ENCODE peak calls at places on chromosomes 7 and 10, in five cellular contexts. One of them, this sample, is unnamed.

GRCh38 chr10:62839595-62839994 is 23.4 kb upstream of the EGR2 start:
- DNase-seq in lower leg skin: no peak
- DNase-seq in spleen: no peak
- DNase-seq in stomach: no peak
- DNase-seq in tibial nerve: no peak
- DNase-seq in this sample: no peak

GRCh38 chr10:8336629-8337331 is 282.3 kb downstream of the GATA3 start:
- DNase-seq in stomach: no peak
- DNase-seq in spleen: no peak
- DNase-seq in tibial nerve: no peak
- DNase-seq in lower leg skin: no peak
- DNase-seq in this sample: no peak

GRCh38 chr10:109959571-109960145 is 36.3 kb upstream of the XPNPEP1 start:
- DNase-seq in spleen: no peak
- DNase-seq in stomach: no peak
- DNase-seq in tibial nerve: no peak
- DNase-seq in lower leg skin: no peak
- DNase-seq in this sample: no peak

GRCh38 chr10:101897633-101898032 is 54.0 kb upstream of the KCNIP2 start:
- DNase-seq in spleen: no peak
- DNase-seq in lower leg skin: no peak
- DNase-seq in stomach: peak
- DNase-seq in tibial nerve: no peak
- DNase-seq in this sample: no peak

GRCh38 chr10:10826125-10826524 is 191.5 kb upstream of the CELF2 start:
- DNase-seq in stomach: no peak
- DNase-seq in lower leg skin: no peak
- DNase-seq in spleen: no peak
- DNase-seq in tibial nerve: no peak
- DNase-seq in this sample: no peak

GRCh38 chr7:20797174-20798080 is 10.7 kb upstream of the SP8 start:
- DNase-seq in lower leg skin: peak
- DNase-seq in tibial nerve: no peak
- DNase-seq in spleen: no peak
- DNase-seq in stomach: no peak
- DNase-seq in this sample: peak

GRCh38 chr7:27948856-27949255 is 208.9 kb downstream of the TAX1BP1 start:
- DNase-seq in lower leg skin: no peak
- DNase-seq in spleen: no peak
- DNase-seq in stomach: no peak
- DNase-seq in tibial nerve: no peak
- DNase-seq in this sample: no peak

GRCh38 chr7:127135871-127136485 is 116.8 kb downstream of the GRM8 start:
- DNase-seq in stomach: no peak
- DNase-seq in lower leg skin: no peak
- DNase-seq in spleen: no peak
- DNase-seq in tibial nerve: no peak
- DNase-seq in this sample: no peak

GRCh38 chr7:2242541-2243482 is 786 bp downstream of the NUDT1 start:
- DNase-seq in spleen: no peak
- DNase-seq in lower leg skin: no peak
- DNase-seq in stomach: no peak
- DNase-seq in tibial nerve: no peak
- DNase-seq in this sample: peak

GRCh38 chr10:103491729-103492364 is 1.7 kb upstream of the NEURL1 start:
- DNase-seq in spleen: no peak
- DNase-seq in lower leg skin: no peak
- DNase-seq in tibial nerve: no peak
- DNase-seq in stomach: no peak
- DNase-seq in this sample: no peak

GRCh38 chr7:108002726-108003590 is at the start of gene LAMB1:
- DNase-seq in lower leg skin: peak
- DNase-seq in stomach: peak
- DNase-seq in spleen: peak
- DNase-seq in tibial nerve: peak
- DNase-seq in this sample: no peak

GRCh38 chr7:124784879-124785818 is 19.6 kb upstream of the GPR37 start:
- DNase-seq in stomach: peak
- DNase-seq in tibial nerve: no peak
- DNase-seq in lower leg skin: no peak
- DNase-seq in spleen: no peak
- DNase-seq in this sample: peak

GRCh38 chr7:1025747-1026581 is 18.4 kb upstream of the GPR146 start:
- DNase-seq in spleen: peak
- DNase-seq in stomach: no peak
- DNase-seq in tibial nerve: no peak
- DNase-seq in lower leg skin: no peak
- DNase-seq in this sample: no peak

GRCh38 chr7:2522780-2523433 is 3.3 kb downstream of the LFNG start:
- DNase-seq in tibial nerve: no peak
- DNase-seq in lower leg skin: no peak
- DNase-seq in stomach: no peak
- DNase-seq in spleen: no peak
- DNase-seq in this sample: no peak

GRCh38 chr7:28055161-28055544 is 125.4 kb downstream of the JAZF1 start:
- DNase-seq in tibial nerve: no peak
- DNase-seq in spleen: no peak
- DNase-seq in lower leg skin: no peak
- DNase-seq in stomach: no peak
- DNase-seq in this sample: no peak

GRCh38 chr10:29245476-29245875 is 43.4 kb upstream of the LYZL1 start:
- DNase-seq in spleen: no peak
- DNase-seq in stomach: no peak
- DNase-seq in lower leg skin: no peak
- DNase-seq in tibial nerve: peak
- DNase-seq in this sample: peak

GRCh38 chr10:102628451-102628911 is 15.8 kb upstream of the TRIM8 start:
- DNase-seq in stomach: no peak
- DNase-seq in lower leg skin: no peak
- DNase-seq in tibial nerve: peak
- DNase-seq in spleen: peak
- DNase-seq in this sample: no peak

GRCh38 chr7:151091431-151091830 is 5.2 kb downstream of the AGAP3 start:
- DNase-seq in stomach: no peak
- DNase-seq in tibial nerve: no peak
- DNase-seq in lower leg skin: no peak
- DNase-seq in spleen: no peak
- DNase-seq in this sample: peak

GRCh38 chr7:24786941-24787340 is 29.7 kb upstream of the GSDME start:
- DNase-seq in lower leg skin: peak
- DNase-seq in tibial nerve: no peak
- DNase-seq in stomach: no peak
- DNase-seq in spleen: no peak
- DNase-seq in this sample: peak

GRCh38 chr10:91378061-91378460 is 32.1 kb upstream of the HECTD2 start:
- DNase-seq in stomach: no peak
- DNase-seq in tibial nerve: no peak
- DNase-seq in spleen: no peak
- DNase-seq in lower leg skin: no peak
- DNase-seq in this sample: no peak

GRCh38 chr7:105531797-105532671 is at the start of gene RINT1:
- DNase-seq in stomach: peak
- DNase-seq in spleen: peak
- DNase-seq in lower leg skin: peak
- DNase-seq in tibial nerve: peak
- DNase-seq in this sample: peak

GRCh38 chr10:130372866-130373265 is 236.7 kb downstream of the GLRX3 start:
- DNase-seq in tibial nerve: no peak
- DNase-seq in spleen: no peak
- DNase-seq in stomach: peak
- DNase-seq in lower leg skin: no peak
- DNase-seq in this sample: no peak

GRCh38 chr10:62163024-62163423 is 105.6 kb downstream of the RTKN2 start:
- DNase-seq in lower leg skin: no peak
- DNase-seq in spleen: no peak
- DNase-seq in stomach: no peak
- DNase-seq in tibial nerve: no peak
- DNase-seq in this sample: no peak

GRCh38 chr10:9305018-9305655 is 1250.6 kb downstream of the GATA3 start:
- DNase-seq in stomach: no peak
- DNase-seq in tibial nerve: no peak
- DNase-seq in spleen: no peak
- DNase-seq in lower leg skin: no peak
- DNase-seq in this sample: peak

GRCh38 chr7:35760082-35760770 is 40.6 kb upstream of the SEPTIN7 start:
- DNase-seq in tibial nerve: no peak
- DNase-seq in spleen: no peak
- DNase-seq in lower leg skin: no peak
- DNase-seq in stomach: no peak
- DNase-seq in this sample: no peak

GRCh38 chr10:123635745-123636144 is 30.4 kb upstream of the GPR26 start:
- DNase-seq in lower leg skin: no peak
- DNase-seq in tibial nerve: no peak
- DNase-seq in spleen: no peak
- DNase-seq in stomach: no peak
- DNase-seq in this sample: no peak

DNA sequence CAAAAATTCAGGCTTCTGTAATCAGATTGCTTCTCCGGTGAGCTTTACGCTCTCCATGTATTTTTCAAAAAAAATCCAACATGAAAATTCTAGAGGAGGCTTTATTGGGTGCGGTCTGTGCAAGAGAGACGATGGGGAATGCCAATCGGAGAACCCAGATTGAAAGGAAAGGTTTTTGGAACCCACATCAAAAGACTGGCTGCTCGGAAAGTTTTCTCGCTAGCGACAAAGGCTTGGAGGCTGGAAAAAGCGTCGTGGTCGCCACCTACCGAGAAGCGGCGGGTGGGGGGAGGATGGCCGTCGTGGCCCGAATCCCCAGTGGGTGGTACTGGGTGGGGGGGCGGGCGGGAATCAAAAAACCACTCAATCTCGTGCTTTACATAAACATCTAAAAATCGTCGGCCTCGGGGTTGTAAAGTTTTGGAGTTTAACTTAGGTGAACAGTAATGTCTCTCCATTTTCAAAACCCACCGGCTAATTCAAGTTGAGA is 1.1 kb upstream of the GTF2I start:
- DNase-seq in lower leg skin: no peak
- DNase-seq in stomach: peak
- DNase-seq in spleen: peak
- DNase-seq in tibial nerve: peak
- DNase-seq in this sample: peak
- TF ChIP-seq CTCF in lower leg skin: no peak
- TF ChIP-seq CTCF in stomach: no peak
- TF ChIP-seq CTCF in spleen: no peak
- TF ChIP-seq CTCF in tibial nerve: peak
- TF ChIP-seq CTCF in this sample: no peak

DNA sequence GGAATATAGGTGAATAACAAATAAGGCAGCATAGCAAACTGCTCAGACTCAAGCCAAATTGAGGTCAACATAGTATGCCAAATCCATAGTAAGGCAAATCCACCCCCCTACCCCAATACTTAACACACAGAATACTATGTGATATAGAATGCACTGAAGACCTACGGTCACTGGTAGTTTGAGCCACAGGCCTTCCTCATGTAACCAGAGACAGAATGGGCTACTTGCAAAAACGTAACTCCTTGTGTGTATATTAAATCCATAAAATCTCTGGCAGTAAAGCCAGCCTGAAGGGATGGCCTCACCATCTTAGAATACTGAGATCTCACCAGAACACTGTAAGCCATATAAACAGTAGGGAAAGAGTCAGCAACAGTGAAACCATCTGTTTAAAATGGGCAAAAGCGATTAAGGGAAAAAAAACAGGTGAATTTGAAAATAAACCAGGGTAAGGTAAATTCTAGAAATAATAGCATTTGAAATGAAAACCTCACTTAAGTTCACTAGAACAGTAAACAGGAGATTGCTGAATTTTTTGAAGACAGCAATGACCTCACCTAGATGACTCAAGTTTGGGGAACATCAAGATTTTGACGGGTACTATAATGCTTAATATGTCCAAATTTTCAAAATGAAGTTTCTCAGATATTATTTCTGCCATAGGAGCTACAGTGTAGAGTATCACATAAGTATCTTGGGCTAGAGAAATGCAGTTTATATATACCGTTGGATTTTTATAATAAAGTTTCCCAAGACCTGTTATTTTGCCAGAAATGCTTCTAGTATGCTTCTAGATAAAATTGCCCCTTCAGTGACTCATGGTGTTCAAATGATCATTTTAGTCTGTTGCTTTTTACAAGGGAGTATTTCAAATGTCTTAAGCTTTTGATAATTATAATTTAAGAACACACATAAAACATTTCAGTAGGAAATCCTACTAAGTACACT is 13.9 kb downstream of the HNRNPA2B1 start:
- DNase-seq in lower leg skin: no peak
- DNase-seq in tibial nerve: no peak
- DNase-seq in spleen: no peak
- DNase-seq in stomach: no peak
- DNase-seq in this sample: no peak
- TF ChIP-seq POLR2A in lower leg skin: no peak
- TF ChIP-seq POLR2A in tibial nerve: no peak
- TF ChIP-seq POLR2A in spleen: no peak
- TF ChIP-seq POLR2A in stomach: no peak
- TF ChIP-seq POLR2A in this sample: peak

GRCh38 chr7:104328970-104329825 is 795 bp downstream of the LHFPL3 start:
- DNase-seq in spleen: no peak
- DNase-seq in stomach: no peak
- DNase-seq in lower leg skin: no peak
- DNase-seq in tibial nerve: no peak
- DNase-seq in this sample: no peak
- H3K4me3 ChIP-seq in spleen: peak
- H3K4me3 ChIP-seq in stomach: peak
- H3K4me3 ChIP-seq in lower leg skin: no peak
- H3K4me3 ChIP-seq in tibial nerve: no peak
- H3K4me3 ChIP-seq in this sample: no peak

DNA sequence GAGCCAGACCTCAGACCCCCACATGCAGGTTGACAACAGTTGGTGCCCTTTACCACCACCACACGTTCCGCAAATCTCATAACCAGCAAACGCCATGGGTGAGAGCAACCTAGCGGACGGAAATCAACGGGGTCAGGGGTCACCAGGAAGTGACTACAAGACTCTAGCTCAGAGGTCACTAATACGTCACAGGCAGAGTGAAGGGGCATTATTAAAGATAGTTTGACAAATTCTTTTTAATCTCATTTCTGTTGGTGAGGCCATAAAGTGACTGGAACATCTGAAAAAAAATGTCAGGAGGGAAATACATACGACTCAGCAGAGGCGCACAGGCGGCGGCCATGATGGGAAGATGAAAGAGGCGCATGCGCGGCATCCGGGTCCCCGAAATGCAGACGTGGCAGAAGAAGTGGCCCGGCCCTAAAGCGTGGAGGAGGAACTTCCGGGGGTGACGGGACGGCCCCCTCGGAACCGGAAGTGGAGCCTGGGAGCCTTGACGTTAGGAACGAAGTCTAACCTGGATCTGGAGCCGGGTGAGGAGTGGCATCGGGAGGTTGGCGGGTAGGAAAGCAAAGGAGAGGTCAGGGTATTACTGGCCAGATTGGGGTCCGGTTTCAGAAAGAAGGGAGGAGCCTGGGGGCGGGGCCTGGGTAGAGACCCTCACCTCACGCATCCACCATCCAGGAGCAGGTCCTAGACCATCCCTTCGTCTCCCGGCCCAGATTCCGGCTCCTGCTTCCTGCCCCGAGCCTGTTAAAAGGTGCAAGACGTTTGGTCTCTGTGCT is at the start of gene SEC24C:
- DNase-seq in lower leg skin: peak
- DNase-seq in stomach: peak
- DNase-seq in tibial nerve: peak
- DNase-seq in spleen: peak
- DNase-seq in this sample: peak
- TF ChIP-seq CTCF in lower leg skin: no peak
- TF ChIP-seq CTCF in stomach: no peak
- TF ChIP-seq CTCF in tibial nerve: peak
- TF ChIP-seq CTCF in spleen: no peak
- TF ChIP-seq CTCF in this sample: no peak